ENCODE peak calls at places on chromosome 16, in six cellular contexts. A is upper lobe of right lung, N is K562, O is IMR-90, X is cardiac muscle cell, G is prostate gland. B is an unnamed sample.

GRCh38 chr16:86826931-86827330 is 248.6 kb downstream of the FOXL1 start:
- DNase-seq in A (no peak), N (no peak), O (no peak), X (no peak), G (no peak), B (no peak)

GRCh38 chr16:10862432-10862831 is 14.6 kb upstream of the CIITA start:
- DNase-seq in A (peak; percentile 81), N (no peak), O (peak; percentile 54), X (no peak), G (no peak), B (no peak)

GRCh38 chr16:28531777-28532744 is 6.7 kb downstream of the NUPR1 start:
- DNase-seq in A (peak; percentile 91), N (no peak), O (no peak), X (peak; percentile 56), G (no peak), B (peak; percentile 42)

GRCh38 chr16:4323071-4323844 is 7.4 kb downstream of the GLIS2 start:
- DNase-seq in A (peak; percentile 78), N (no peak), O (no peak), X (no peak), G (peak; percentile 48), B (no peak)

GRCh38 chr16:21179126-21179982 is 20.9 kb downstream of the LDAF1 start:
- DNase-seq in A (no peak), N (no peak), O (no peak), X (no peak), G (no peak), B (no peak)

GRCh38 chr16:52251495-52251894 is 295.4 kb downstream of the TOX3 start:
- DNase-seq in A (no peak), N (no peak), O (no peak), X (no peak), G (no peak), B (no peak)

GRCh38 chr16:2286550-2286949 is 18.6 kb upstream of the RNPS1 start:
- DNase-seq in A (peak; percentile 65), N (no peak), O (no peak), X (no peak), G (no peak), B (no peak)

GRCh38 chr16:72537684-72538083 is 365.7 kb upstream of the PMFBP1 start:
- DNase-seq in A (no peak), N (no peak), O (peak; percentile 56), X (no peak), G (no peak), B (no peak)

GRCh38 chr16:72785886-72786285 is 262.0 kb downstream of the ZFHX3 start:
- DNase-seq in A (no peak), N (no peak), O (peak; percentile 17), X (no peak), G (no peak), B (no peak)

GRCh38 chr16:2798723-2799204 is 494 bp downstream of the PRSS41 start:
- DNase-seq in A (peak; percentile 63), N (no peak), O (no peak), X (no peak), G (no peak), B (no peak)

GRCh38 chr16:47018223-47018891 is 44.9 kb upstream of the DNAJA2 start:
- DNase-seq in A (no peak), N (peak; percentile 58), O (peak; percentile 10), X (peak; percentile 43), G (peak; percentile 55), B (peak; percentile 96)

DNA sequence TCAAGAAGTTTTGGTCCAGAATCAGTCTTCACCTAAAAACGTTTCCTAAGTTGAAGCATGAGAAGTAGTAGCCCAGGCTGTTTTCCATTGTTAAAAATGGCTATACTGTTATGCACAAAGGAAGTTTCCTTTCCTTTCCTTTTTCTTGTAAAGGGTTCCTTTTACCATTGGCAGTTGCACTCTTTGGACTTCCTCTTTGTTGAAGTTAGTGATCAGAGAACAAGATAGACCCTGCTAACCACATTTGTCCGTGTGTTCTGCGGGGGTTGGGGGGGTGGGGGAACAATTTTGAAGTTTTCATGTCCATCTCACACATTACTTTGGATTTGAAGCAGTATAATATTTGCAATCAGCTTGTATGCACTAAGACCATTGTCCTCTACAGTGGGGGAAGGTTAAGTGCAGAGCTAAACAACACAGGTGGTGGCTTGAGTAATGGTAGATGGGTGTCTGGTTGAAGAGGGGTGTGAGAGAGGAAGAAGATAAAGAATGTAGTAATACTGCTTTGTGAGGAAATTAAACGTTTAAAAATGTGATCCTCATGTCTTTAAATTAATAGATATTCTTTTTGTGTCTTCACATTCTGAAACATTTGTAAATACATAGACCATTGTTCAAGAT is 1.4 kb downstream of the LPCAT2 start:
- DNase-seq in A (no peak), N (no peak), O (no peak), X (no peak), G (no peak), B (no peak)
- H3K4me3 ChIP-seq in A (peak overlapping the region; percentile 66), N (peak overlapping the region; percentile 64), O (peak overlapping the region; percentile 58), X (no peak overlapping the region), G (no peak overlapping the region), B (no peak overlapping the region)

GRCh38 chr16:89561195-89562026 is 929 bp downstream of the RPL13 start:
- DNase-seq in A (no peak), N (peak; percentile 31), O (no peak), X (no peak), G (no peak), B (peak; percentile 32)

GRCh38 chr16:89562939-89563338 is 2.5 kb downstream of the RPL13 start:
- DNase-seq in A (no peak), N (no peak), O (no peak), X (no peak), G (no peak), B (no peak)

GRCh38 chr16:89557936-89558490 is 2.5 kb upstream of the RPL13 start:
- DNase-seq in A (no peak), N (no peak), O (no peak), X (no peak), G (no peak), B (no peak)

GRCh38 chr16:89562027-89562599 is 1.6 kb downstream of the RPL13 start:
- DNase-seq in A (no peak), N (no peak), O (no peak), X (no peak), G (peak; percentile 28), B (peak; percentile 63)

GRCh38 chr16:89560413-89561194 is at the start of gene RPL13:
- DNase-seq in A (peak; percentile 97), N (peak; percentile 93), O (peak; percentile 94), X (peak; percentile 98), G (peak; percentile 95), B (peak; percentile 97)
- TF ChIP-seq CTCF in A (no peak), N (peak; percentile 12), O (peak; percentile 6), X (no peak), G (peak; percentile 31), B (no peak)

DNA sequence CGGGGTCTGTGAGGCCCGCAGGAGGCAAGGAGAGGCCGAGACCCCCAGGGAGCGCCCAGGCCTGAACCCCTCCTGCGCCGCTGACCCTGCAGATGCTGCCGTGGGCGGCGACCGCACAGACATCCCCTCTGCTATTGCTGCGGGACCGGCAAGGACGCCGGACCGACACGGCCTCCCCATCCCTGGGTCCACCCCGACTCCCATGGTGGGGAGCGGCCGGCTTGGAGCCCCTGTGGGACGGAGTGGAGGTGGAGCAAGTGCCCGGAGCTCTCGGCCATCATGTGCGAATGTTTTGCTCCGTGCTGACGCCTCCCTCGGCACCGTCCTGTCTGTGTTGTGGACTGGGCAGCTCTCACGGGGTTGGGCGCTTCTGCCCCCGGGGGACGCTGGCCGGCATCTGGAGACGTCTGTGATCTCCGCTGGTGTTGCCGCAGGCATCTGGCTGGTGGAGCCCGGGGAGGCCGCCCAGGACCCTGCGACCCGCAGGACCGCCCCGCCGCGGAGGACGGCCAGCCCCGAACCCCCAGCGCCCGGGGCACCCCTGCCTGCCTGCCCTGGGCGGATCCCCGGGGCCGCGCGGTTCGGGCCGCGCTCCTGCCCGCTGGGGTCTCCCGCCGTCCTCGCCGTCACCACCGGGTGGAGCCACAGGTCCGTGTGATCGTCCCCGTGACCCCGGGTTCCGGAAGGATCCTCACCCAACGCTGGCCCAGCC is 12.8 kb upstream of the GNG13 start:
- DNase-seq in A (no peak), N (peak; percentile 84), O (peak; percentile 8), X (peak; percentile 77), G (no peak), B (peak; percentile 38)
- H3K4me3 ChIP-seq in A (no peak overlapping the region), N (no peak overlapping the region), O (no peak overlapping the region), X (no peak overlapping the region), G (no peak overlapping the region), B (no peak overlapping the region)

DNA sequence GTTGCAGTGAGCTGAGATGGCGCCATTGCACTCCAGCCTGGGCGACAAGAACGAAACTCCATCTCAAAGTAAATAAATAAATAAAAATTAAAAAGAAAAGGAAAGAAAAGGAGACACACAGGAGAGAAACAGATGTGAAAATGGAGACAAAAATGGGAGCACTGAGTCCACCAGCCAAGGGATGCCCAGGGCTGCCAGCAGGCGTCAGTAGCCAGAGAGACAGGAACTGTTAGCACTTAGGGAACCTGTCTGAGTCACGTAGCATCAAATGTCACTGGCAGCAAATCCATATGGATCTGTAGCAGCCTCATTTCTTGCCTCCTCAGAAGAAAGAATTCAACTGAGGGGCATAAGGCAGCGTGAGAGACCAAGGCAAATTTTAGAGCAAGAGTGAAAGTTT is 79.7 kb downstream of the CYLD start:
- DNase-seq in A (no peak), N (no peak), O (peak; percentile 23), X (no peak), G (no peak), B (no peak)
- TF ChIP-seq CTCF in A (no peak), N (peak; percentile 42), O (peak; percentile 6), X (peak; percentile 14), G (no peak), B (no peak)